ENCODE peak calls at places on chromosomes 12 and 14, in six cellular contexts. Z is heart right ventricle, C is heart left ventricle, T is cardiac muscle cell, J is colonic mucosa, Y is left lung. X is an unnamed sample. For H3K4me1, the result is how much of the 10 kb centered on the place peaks cover.

GRCh38 chr12:54497883-54498282 is 331 bp downstream of the NCKAP1L start:
- DNase-seq in Z (no peak), C (no peak), T (no peak), J (no peak), Y (no peak), X (no peak)

GRCh38 chr12:32559434-32559833 is 119.7 kb upstream of the DNM1L start:
- DNase-seq in Z (no peak), C (no peak), T (no peak), J (no peak), Y (no peak), X (no peak)

GRCh38 chr12:110254971-110255540 is 26.0 kb upstream of the ATP2A2 start:
- DNase-seq in Z (no peak), C (no peak), T (no peak), J (no peak), Y (no peak), X (no peak)

GRCh38 chr14:71264260-71264659 is 357.0 kb downstream of the PCNX1 start:
- DNase-seq in Z (no peak), C (no peak), T (no peak), J (no peak), Y (no peak), X (no peak)

GRCh38 chr14:22593189-22593588 is 4.2 kb upstream of the DAD1 start:
- DNase-seq in Z (no peak), C (no peak), T (no peak), J (no peak), Y (no peak), X (no peak)

GRCh38 chr14:71933026-71933587 is 878 bp downstream of the RGS6 start:
- DNase-seq in Z (peak), C (peak), T (peak), J (no peak), Y (no peak), X (no peak)

GRCh38 chr14:21098134-21098891 is at the start of gene ZNF219:
- DNase-seq in Z (peak), C (peak), T (peak), J (peak), Y (peak), X (peak)

GRCh38 chr12:16037533-16037932 is 126.4 kb downstream of the DERA start:
- DNase-seq in Z (no peak), C (no peak), T (no peak), J (no peak), Y (no peak), X (no peak)

GRCh38 chr12:26241095-26241494 is 45.7 kb downstream of the SSPN start:
- DNase-seq in Z (no peak), C (no peak), T (no peak), J (no peak), Y (no peak), X (no peak)

GRCh38 chr12:95548056-95548538 is 3.2 kb downstream of the USP44 start:
- DNase-seq in Z (no peak), C (peak), T (peak), J (no peak), Y (peak), X (no peak)

GRCh38 chr12:11769723-11770514 is 120.4 kb downstream of the ETV6 start:
- DNase-seq in Z (no peak), C (no peak), T (no peak), J (peak), Y (peak), X (no peak)

GRCh38 chr14:20742132-20742531 is 3.6 kb upstream of the EDDM3A start:
- DNase-seq in Z (no peak), C (no peak), T (no peak), J (no peak), Y (no peak), X (no peak)

GRCh38 chr12:115457798-115458197 is 773.8 kb upstream of the TBX3 start:
- DNase-seq in Z (no peak), C (no peak), T (no peak), J (no peak), Y (no peak), X (no peak)

GRCh38 chr12:115455268-115455681 is 771.3 kb upstream of the TBX3 start:
- DNase-seq in Z (no peak), C (no peak), T (no peak), J (no peak), Y (no peak), X (no peak)

GRCh38 chr12:115461401-115461800 is 777.4 kb upstream of the TBX3 start:
- DNase-seq in Z (no peak), C (no peak), T (no peak), J (no peak), Y (no peak), X (no peak)

GRCh38 chr12:115452751-115453281 is 768.8 kb upstream of the TBX3 start:
- DNase-seq in Z (no peak), C (no peak), T (no peak), J (no peak), Y (no peak), X (no peak)

DNA sequence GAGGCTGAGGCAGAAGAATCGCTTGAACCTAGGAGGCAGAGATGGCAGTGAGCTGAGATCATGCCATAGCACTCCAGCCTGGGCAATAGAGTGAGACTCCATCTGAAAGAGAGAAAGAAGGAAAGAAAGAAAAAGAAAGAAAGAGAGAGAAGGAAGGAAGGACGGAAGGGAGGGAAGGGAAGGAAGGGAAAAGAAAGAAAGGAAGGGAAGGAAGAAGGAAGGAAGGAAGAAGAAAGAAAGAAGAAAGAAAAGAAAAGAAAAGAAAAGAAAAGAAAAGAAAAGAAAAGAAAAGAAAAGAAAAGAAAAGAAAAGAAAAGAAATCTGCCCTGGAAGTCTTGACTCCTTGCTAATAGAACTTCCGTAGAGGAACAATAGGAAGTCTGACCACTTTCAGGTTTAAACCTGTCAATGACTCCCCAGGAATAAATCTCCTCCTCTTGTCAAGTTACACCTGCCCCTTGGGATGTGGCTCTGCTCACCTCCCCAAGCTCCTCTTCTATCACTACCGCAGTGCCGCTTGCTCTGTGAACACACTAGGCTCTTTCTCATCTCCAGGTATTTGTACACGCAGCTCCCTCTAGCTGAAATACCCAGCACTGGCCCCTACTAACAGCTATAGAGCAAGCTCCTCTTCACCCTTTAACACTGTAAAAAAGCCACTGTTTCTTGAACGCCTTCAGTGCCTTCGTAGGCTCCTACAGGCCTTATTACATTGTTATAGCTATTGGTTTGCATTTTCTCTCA is 773.1 kb upstream of the TBX3 start:
- DNase-seq in Z (no peak), C (no peak), T (no peak), J (no peak), Y (no peak), X (no peak)
- TF ChIP-seq CTCF in Z (peak), C (no peak), T (no peak), J (no peak), Y (no peak), X (no peak)

GRCh38 chr14:103206023-103206481 is 82.8 kb downstream of the TNFAIP2 start:
- DNase-seq in Z (no peak), C (no peak), T (no peak), J (no peak), Y (no peak), X (no peak)
- H3K4me3 ChIP-seq in Z (peak), C (peak), T (no peak), J (no peak), Y (peak), X (peak)

DNA sequence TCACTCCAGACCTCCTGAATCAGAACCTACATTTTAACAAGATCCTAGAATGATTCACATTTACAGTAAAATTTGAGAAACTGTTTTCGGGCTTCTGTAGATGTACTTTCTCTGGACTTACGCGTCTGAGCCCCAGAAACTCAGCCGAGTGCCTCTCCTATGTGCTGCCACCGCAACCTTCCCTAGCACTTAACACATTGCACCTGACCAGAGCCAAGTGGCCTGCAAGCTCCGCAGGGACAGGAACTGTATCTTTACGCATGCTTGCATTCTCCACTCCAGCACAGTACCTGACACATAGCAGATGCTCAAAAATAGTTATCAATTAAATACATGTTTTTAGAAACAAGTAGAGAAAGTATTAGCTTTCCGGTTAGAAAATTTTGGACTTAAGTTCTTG is 1.2 kb downstream of the SMCO2 start:
- DNase-seq in Z (no peak), C (no peak), T (no peak), J (no peak), Y (no peak), X (no peak)
- H3K4me1 ChIP-seq in Z (under half), C (under half), T (under half), J (under half), Y (under half), X (under half)

GRCh38 chr12:125097427-125097826 is 32.2 kb downstream of the AACS start:
- DNase-seq in Z (no peak), C (peak), T (no peak), J (no peak), Y (peak), X (no peak)

GRCh38 chr12:125096894-125097293 is 31.7 kb downstream of the AACS start:
- DNase-seq in Z (no peak), C (no peak), T (no peak), J (no peak), Y (no peak), X (no peak)

GRCh38 chr12:125100551-125101434 is 35.6 kb downstream of the AACS start:
- DNase-seq in Z (no peak), C (no peak), T (no peak), J (no peak), Y (peak), X (no peak)

GRCh38 chr12:125099407-125099779 is 34.2 kb downstream of the AACS start:
- DNase-seq in Z (no peak), C (no peak), T (no peak), J (no peak), Y (no peak), X (no peak)

GRCh38 chr12:125098676-125099406 is 33.6 kb downstream of the AACS start:
- DNase-seq in Z (no peak), C (no peak), T (no peak), J (no peak), Y (no peak), X (no peak)
- TF ChIP-seq CTCF in Z (no peak), C (no peak), T (no peak), J (no peak), Y (no peak), X (no peak)

GRCh38 chr14:53110103-53110502 is 43.0 kb downstream of the DDHD1 start:
- DNase-seq in Z (no peak), C (no peak), T (no peak), J (no peak), Y (no peak), X (no peak)

GRCh38 chr14:53106768-53107167 is 46.4 kb downstream of the DDHD1 start:
- DNase-seq in Z (no peak), C (no peak), T (no peak), J (no peak), Y (no peak), X (no peak)

GRCh38 chr14:53109688-53110041 is 43.5 kb downstream of the DDHD1 start:
- DNase-seq in Z (no peak), C (no peak), T (no peak), J (no peak), Y (no peak), X (no peak)

GRCh38 chr14:53108292-53108937 is 44.7 kb downstream of the DDHD1 start:
- DNase-seq in Z (no peak), C (no peak), T (no peak), J (no peak), Y (no peak), X (no peak)

DNA sequence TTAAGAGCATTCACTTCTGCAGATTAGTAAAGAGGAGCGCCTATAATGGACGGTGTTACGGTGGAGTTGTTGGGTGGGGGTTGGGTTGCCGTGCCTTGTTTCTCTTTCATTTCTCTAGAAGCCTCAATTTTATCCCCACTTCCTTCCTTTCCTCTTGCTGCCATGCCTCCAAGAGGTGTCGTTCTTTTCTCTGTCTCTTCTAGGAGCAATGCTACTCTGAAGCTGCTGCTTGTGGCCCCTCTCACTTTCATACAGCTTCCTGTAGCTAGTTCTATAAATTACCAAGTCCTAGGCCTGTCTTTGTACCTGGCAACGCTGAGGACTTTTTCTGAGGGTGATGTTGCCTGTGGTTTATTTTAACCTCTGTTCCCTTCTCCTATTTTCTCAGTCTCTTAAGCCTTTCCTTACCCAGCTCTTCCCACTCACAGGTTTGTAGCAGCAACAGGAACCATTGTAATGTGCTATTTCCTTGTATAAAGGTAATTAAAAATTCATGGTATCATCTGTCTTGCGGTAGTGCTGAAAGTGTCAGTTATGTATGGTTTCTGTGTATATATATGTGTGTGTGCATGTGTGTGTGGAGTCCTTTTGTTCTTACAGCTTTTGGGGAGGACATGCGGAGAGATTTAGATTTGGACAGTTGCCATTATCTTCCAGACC is 44.0 kb downstream of the DDHD1 start:
- DNase-seq in Z (no peak), C (no peak), T (no peak), J (no peak), Y (no peak), X (no peak)
- H3K4me3 ChIP-seq in Z (peak), C (peak), T (no peak), J (peak), Y (peak), X (peak)

GRCh38 chr14:89206426-89206825 is 210.6 kb downstream of the FOXN3 start:
- DNase-seq in Z (no peak), C (no peak), T (no peak), J (no peak), Y (no peak), X (no peak)
- H3K4me1 ChIP-seq in Z (under half), C (under half), T (under half), J (under half), Y (under half), X (under half)

DNA sequence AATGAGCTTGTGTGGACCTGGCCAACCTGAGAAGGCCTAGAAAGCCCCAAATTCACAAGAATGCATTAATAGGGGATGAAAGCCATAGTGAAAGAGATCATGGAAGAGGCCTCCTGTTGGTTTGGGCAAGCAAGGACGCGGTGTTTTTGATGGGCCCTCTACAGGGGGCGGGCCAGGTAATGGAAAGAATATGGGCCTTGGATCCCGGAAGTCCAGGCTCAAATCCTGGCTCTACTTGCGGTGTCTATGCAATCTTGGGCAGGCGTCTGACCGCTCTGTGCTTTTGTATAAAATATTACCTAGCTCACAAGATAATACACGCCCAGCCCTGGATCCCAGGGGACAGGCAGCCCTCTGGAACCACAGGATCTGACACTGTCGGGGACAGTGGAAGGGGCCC is 41.1 kb upstream of the CLMN start:
- DNase-seq in Z (no peak), C (no peak), T (no peak), J (no peak), Y (no peak), X (no peak)
- TF ChIP-seq CTCF in Z (no peak), C (no peak), T (no peak), J (no peak), Y (no peak), X (no peak)

GRCh38 chr12:111408686-111409402 is 3.1 kb downstream of the SH2B3 start:
- DNase-seq in Z (no peak), C (no peak), T (no peak), J (no peak), Y (no peak), X (no peak)

GRCh38 chr12:111409403-111410228 is 3.9 kb downstream of the SH2B3 start:
- DNase-seq in Z (peak), C (peak), T (peak), J (no peak), Y (peak), X (peak)

GRCh38 chr12:111407371-111408115 is 1.8 kb downstream of the SH2B3 start:
- DNase-seq in Z (no peak), C (no peak), T (no peak), J (no peak), Y (no peak), X (no peak)

GRCh38 chr12:111406474-111407370 is 999 bp downstream of the SH2B3 start:
- DNase-seq in Z (peak), C (peak), T (no peak), J (peak), Y (peak), X (peak)

GRCh38 chr12:111408116-111408440 is 2.4 kb downstream of the SH2B3 start:
- DNase-seq in Z (no peak), C (no peak), T (no peak), J (no peak), Y (no peak), X (no peak)
- H3K4me3 ChIP-seq in Z (peak), C (peak), T (no peak), J (peak), Y (peak), X (no peak)

DNA sequence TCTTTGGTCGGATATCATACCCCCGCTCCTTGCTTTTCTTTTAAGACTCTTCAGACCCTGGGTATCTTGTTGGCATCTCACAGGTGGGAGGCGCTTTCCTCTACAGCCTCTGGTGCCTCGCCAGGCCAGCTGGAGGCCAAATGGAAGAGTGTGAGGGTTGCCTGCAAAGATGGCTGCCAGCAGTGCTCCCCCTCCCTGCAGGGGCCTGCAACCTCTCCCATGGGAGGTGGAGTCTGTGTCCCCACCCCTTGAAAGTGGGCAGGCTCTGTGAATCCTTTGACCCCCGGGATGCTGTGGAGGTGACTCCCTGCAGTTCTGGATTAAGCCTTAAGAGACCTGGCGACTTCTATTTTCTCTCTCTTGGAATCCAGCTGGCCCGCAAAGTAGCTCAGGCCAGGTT is 37.7 kb upstream of the NCOR2 start:
- DNase-seq in Z (no peak), C (no peak), T (no peak), J (peak), Y (no peak), X (no peak)
- H3K4me1 ChIP-seq in Z (under half), C (under half), T (under half), J (under half), Y (under half), X (under half)

GRCh38 chr12:4526923-4527546 is 11.7 kb upstream of the RAD51AP1 start:
- DNase-seq in Z (no peak), C (no peak), T (peak), J (no peak), Y (no peak), X (no peak)
- TF ChIP-seq CTCF in Z (peak), C (peak), T (peak), J (peak), Y (peak), X (peak)